ENCODE peak calls at places on chromosomes 11 and 22, in ten cellular contexts. G is astrocyte of the spinal cord, U is body of pancreas, O is BE2C, F is esophagus squamous epithelium, V is cardiac fibroblast, S is heart left ventricle, Z is PC-9, H is lower lobe of right lung, R is Caco-2. T is an unnamed sample.

GRCh38 chr22:17570851-17571631 is 7.7 kb downstream of the SLC25A18 start:
- DNase-seq in S (peak), O (no peak), H (peak), Z (peak), U (peak), R (no peak), V (peak), G (peak), F (no peak), T (no peak)

GRCh38 chr11:71112990-71113389 is 139.4 kb downstream of the SHANK2 start:
- DNase-seq in F (no peak), H (no peak), S (no peak), V (no peak), O (no peak), R (no peak), Z (no peak), G (no peak), U (peak), T (peak)

GRCh38 chr11:15199693-15200092 is 85.0 kb downstream of the INSC start:
- DNase-seq in V (peak), G (peak), H (no peak), R (no peak), U (peak), Z (no peak), O (no peak), S (no peak), F (no peak), T (peak)

GRCh38 chr11:36090351-36091245 is 146.7 kb downstream of the LDLRAD3 start:
- DNase-seq in S (no peak), V (no peak), H (no peak), Z (no peak), G (no peak), R (no peak), O (no peak), F (no peak), U (no peak), T (no peak)

GRCh38 chr22:39883057-39883456 is 10.5 kb downstream of the ENTHD1 start:
- DNase-seq in H (no peak), F (no peak), G (no peak), V (no peak), R (no peak), S (no peak), Z (no peak), U (no peak), O (no peak), T (no peak)

GRCh38 chr22:27115816-27116256 is 458.4 kb downstream of the MIAT start:
- DNase-seq in R (peak), G (peak), F (no peak), H (no peak), S (no peak), U (peak), Z (peak), O (no peak), V (peak), T (no peak)

GRCh38 chr11:112520293-112520692 is 259.6 kb upstream of the PLET1 start:
- DNase-seq in U (no peak), H (no peak), G (no peak), F (no peak), R (no peak), S (no peak), O (no peak), Z (no peak), V (no peak), T (no peak)

GRCh38 chr22:24420072-24420976 is 7.1 kb upstream of the ADORA2A start:
- DNase-seq in H (no peak), U (no peak), V (peak), F (no peak), O (no peak), Z (no peak), S (no peak), R (peak), G (no peak), T (no peak)

GRCh38 chr22:22877523-22878210 is 9.9 kb upstream of the IGLL5 start:
- DNase-seq in O (peak), H (no peak), F (no peak), R (peak), G (peak), V (peak), S (peak), U (peak), Z (peak), T (peak)

GRCh38 chr11:67119577-67120391 is 721 bp downstream of the KDM2A start:
- DNase-seq in G (no peak), H (peak), V (peak), O (peak), Z (peak), F (no peak), R (peak), S (no peak), U (peak), T (no peak)

GRCh38 chr11:1933416-1934325 is 13.5 kb upstream of the MRPL23 start:
- DNase-seq in Z (no peak), H (no peak), O (no peak), V (no peak), F (no peak), G (no peak), S (peak), U (no peak), R (no peak), T (no peak)

GRCh38 chr22:21759133-21759532 is 23.5 kb upstream of the YPEL1 start:
- DNase-seq in V (no peak), G (no peak), H (no peak), U (no peak), S (no peak), Z (no peak), F (no peak), R (no peak), O (no peak), T (no peak)

GRCh38 chr11:13327421-13327820 is 49.8 kb downstream of the BMAL1 start:
- DNase-seq in F (no peak), S (no peak), Z (no peak), O (no peak), V (no peak), G (no peak), R (no peak), U (no peak), H (no peak), T (no peak)

GRCh38 chr11:81987829-81988472 is 745.7 kb downstream of the FAM181B start:
- DNase-seq in F (no peak), R (no peak), Z (no peak), U (peak), G (peak), S (no peak), V (peak), H (no peak), O (no peak), T (no peak)

GRCh38 chr22:45709004-45709739 is 37.5 kb downstream of the ATXN10 start:
- DNase-seq in S (no peak), O (peak), V (peak), H (no peak), R (peak), G (peak), Z (no peak), F (no peak), U (no peak), T (no peak)

GRCh38 chr11:73269353-73270088 is 2.6 kb upstream of the P2RY6 start:
- DNase-seq in F (no peak), R (peak), O (no peak), S (no peak), G (no peak), Z (peak), U (no peak), H (peak), V (no peak), T (no peak)

GRCh38 chr11:23991140-23991539 is 505.7 kb upstream of the LUZP2 start:
- DNase-seq in R (no peak), U (no peak), S (no peak), V (peak), F (no peak), H (no peak), O (no peak), Z (no peak), G (peak), T (no peak)

GRCh38 chr11:120904116-120904515 is 119.8 kb upstream of the TBCEL start:
- DNase-seq in U (no peak), V (no peak), S (no peak), G (no peak), O (no peak), Z (no peak), F (no peak), H (no peak), R (no peak), T (no peak)

GRCh38 chr11:33479216-33479615 is 221.4 kb downstream of the C11orf91 start:
- DNase-seq in H (no peak), F (no peak), G (no peak), Z (no peak), R (no peak), O (no peak), U (no peak), S (no peak), V (no peak), T (no peak)

GRCh38 chr11:119424775-119425174 is 1.8 kb upstream of the THY1 start:
- DNase-seq in F (no peak), Z (no peak), S (no peak), R (no peak), H (no peak), V (no peak), G (no peak), O (peak), U (no peak), T (no peak)

GRCh38 chr22:45893516-45893915 is 83.4 kb downstream of the WNT7B start:
- DNase-seq in R (no peak), F (no peak), V (no peak), U (no peak), O (peak), H (no peak), Z (no peak), G (no peak), S (no peak), T (no peak)

GRCh38 chr11:45927684-45928413 is 5.4 kb downstream of the LARGE2 start:
- DNase-seq in H (no peak), V (no peak), F (no peak), Z (no peak), O (no peak), R (no peak), S (peak), U (no peak), G (no peak), T (no peak)

GRCh38 chr11:34250732-34251639 is 106.8 kb downstream of the ABTB2 start:
- DNase-seq in Z (peak), O (peak), R (no peak), F (no peak), U (no peak), H (peak), S (peak), G (no peak), V (peak), T (no peak)

GRCh38 chr11:26947379-26947844 is 46.5 kb upstream of the FIBIN start:
- DNase-seq in V (peak), S (no peak), U (no peak), H (no peak), G (peak), Z (no peak), F (no peak), O (no peak), R (no peak), T (peak)

GRCh38 chr11:15801616-15802015 is 554.7 kb downstream of the SOX6 start:
- DNase-seq in O (no peak), F (no peak), V (peak), Z (no peak), G (peak), R (no peak), H (no peak), S (no peak), U (no peak), T (no peak)

GRCh38 chr22:50139843-50140415 is 30.6 kb upstream of the PANX2 start:
- DNase-seq in S (no peak), O (no peak), F (no peak), G (no peak), U (no peak), H (no peak), Z (no peak), R (no peak), V (peak), T (no peak)

GRCh38 chr22:30286331-30286730 is 3.0 kb downstream of the CASTOR1 start:
- DNase-seq in V (no peak), O (no peak), S (peak), G (no peak), Z (no peak), R (no peak), F (no peak), U (no peak), H (no peak), T (no peak)
- H3K4me3 ChIP-seq in V (no peak), O (no peak), S (no peak), G (no peak), Z (no peak), R (no peak), F (no peak), U (no peak), H (no peak), T (no peak)

GRCh38 chr11:96708469-96708868 is 318.7 kb downstream of the JRKL start:
- DNase-seq in F (no peak), H (no peak), G (no peak), Z (no peak), O (no peak), S (no peak), V (no peak), R (no peak), U (no peak), T (no peak)

GRCh38 chr11:96707273-96707672 is 317.5 kb downstream of the JRKL start:
- DNase-seq in V (no peak), U (no peak), R (no peak), G (no peak), H (no peak), S (no peak), Z (no peak), O (no peak), F (no peak), T (no peak)

GRCh38 chr11:96706761-96707160 is 316.9 kb downstream of the JRKL start:
- DNase-seq in R (no peak), S (no peak), F (no peak), Z (no peak), U (no peak), O (no peak), V (no peak), G (no peak), H (no peak), T (no peak)

GRCh38 chr11:96704847-96705246 is 315.0 kb downstream of the JRKL start:
- DNase-seq in S (no peak), Z (no peak), G (peak), H (no peak), V (peak), O (no peak), U (no peak), R (peak), F (no peak), T (no peak)
- TF ChIP-seq CTCF in S (no peak), Z (no peak), G (peak), H (no peak), V (no peak), O (peak), U (no peak), R (no peak), F (no peak), T (no peak)

GRCh38 chr11:65862191-65862735 is 2.0 kb downstream of the MUS81 start:
- DNase-seq in V (no peak), U (no peak), F (no peak), S (peak), H (peak), R (no peak), G (no peak), O (no peak), Z (no peak), T (no peak)

GRCh38 chr11:65860278-65861164 is at the start of gene MUS81:
- DNase-seq in F (peak), R (peak), U (peak), V (peak), Z (peak), S (peak), O (peak), H (peak), G (peak), T (peak)

GRCh38 chr11:65862941-65863888 is 3.0 kb downstream of the MUS81 start:
- DNase-seq in S (peak), R (no peak), F (no peak), G (no peak), U (no peak), Z (no peak), H (peak), V (no peak), O (no peak), T (no peak)

GRCh38 chr11:65861165-65861505 is 902 bp downstream of the MUS81 start:
- DNase-seq in U (no peak), R (no peak), V (no peak), G (no peak), H (no peak), Z (no peak), F (no peak), O (no peak), S (peak), T (no peak)

DNA sequence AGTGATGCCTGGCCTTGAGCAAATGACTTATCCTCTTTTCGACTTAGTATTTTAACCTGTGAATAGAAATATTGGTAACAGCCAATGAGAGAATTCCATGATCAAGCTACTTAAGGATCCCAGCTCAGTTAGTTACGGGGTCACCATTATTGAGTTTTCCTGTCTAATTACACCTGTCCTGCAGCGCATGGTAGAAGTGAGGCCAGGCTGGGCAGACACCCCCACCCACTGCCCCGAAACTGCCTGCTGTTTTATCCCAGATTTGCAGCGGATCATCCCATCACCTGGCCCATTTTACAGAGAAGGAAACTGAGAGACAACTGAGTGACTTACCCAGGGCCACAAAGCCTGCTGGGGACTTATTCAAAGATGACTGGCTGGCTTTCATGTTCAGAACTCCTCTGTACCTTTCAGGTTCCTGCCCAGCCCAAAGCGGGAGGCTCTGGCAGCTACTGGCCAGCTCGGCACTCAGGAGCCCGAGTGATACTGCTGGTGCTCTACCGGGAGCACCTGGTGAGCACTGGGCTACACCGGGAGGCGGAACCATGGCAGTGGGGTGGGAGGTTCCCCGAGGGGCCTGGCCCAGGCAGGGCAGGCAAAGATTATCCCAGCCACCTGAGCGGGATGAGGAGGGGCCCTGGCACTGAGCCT is 1.4 kb downstream of the MUS81 start:
- DNase-seq in Z (no peak), R (no peak), S (peak), F (no peak), O (no peak), H (peak), U (no peak), V (no peak), G (no peak), T (no peak)
- H3K4me3 ChIP-seq in Z (peak), R (peak), S (peak), F (peak), O (peak), H (peak), U (no peak), V (peak), G (peak), T (peak)

DNA sequence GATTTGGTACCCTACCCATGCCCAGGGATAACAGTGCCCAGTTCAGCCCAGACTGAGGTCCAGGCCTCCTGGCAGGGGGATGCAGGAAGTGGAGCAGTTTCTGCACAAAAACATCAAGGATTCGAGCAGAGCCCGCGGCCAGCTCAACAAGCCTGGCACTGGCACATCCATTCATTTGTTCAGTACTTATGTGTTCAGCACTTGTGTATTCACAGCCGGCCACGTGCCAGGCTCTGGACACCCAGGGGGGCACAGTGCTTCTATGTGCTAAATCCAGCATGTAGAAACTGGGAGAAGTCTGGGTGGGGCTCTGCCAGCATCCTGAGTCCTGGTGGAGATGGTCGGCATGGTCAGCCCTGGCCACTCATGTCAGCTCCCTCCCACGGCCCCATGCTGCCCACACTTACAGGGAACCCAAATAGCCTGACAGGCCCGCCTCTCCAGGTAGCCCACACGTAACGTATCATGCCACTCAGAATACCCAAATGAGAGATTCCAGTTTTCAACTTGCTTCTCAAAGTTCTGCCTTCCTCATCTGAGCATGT is 28.5 kb downstream of the LINC01488 start:
- DNase-seq in S (no peak), V (no peak), Z (no peak), R (no peak), O (no peak), G (no peak), U (no peak), F (no peak), H (peak), T (no peak)
- TF ChIP-seq CTCF in S (no peak), V (no peak), Z (no peak), R (no peak), O (no peak), G (no peak), U (no peak), F (no peak), H (no peak), T (no peak)

DNA sequence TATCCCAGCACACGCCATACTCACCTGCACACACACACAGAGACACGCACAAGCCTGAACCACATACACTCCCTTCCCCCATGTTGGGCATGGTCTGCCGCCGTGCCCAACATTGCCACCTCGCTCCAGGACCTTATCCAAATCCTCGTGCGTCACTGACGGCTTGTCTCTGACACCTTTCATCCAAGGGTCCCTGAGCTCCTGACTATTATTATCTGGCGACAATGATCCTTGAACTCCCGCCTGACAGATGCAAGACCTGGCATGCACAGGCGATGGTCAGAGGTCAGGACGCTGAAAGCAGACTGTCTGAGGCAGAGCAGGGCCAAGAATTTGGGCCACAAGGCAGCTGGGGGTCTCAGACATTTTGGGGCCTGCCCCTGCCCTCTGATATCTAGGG is 4.2 kb downstream of the MB start:
- DNase-seq in F (no peak), Z (no peak), O (no peak), G (no peak), H (peak), R (no peak), U (no peak), S (no peak), V (no peak), T (no peak)
- H3K4me3 ChIP-seq in F (no peak), Z (no peak), O (no peak), G (no peak), H (no peak), R (no peak), U (no peak), S (peak), V (no peak), T (no peak)

GRCh38 chr11:783581-784015 is 6.3 kb downstream of the CEND1 start:
- DNase-seq in S (peak), U (peak), Z (no peak), F (no peak), R (peak), O (peak), G (peak), V (peak), H (peak), T (peak)
- TF ChIP-seq CTCF in S (peak), U (peak), Z (no peak), F (peak), R (peak), O (peak), G (peak), V (peak), H (peak), T (peak)

T was measured in LNCaP clone FGC.